ENCODE peak calls at places on chromosomes 1 and 21, in four cellular contexts. Z, U, S and O are unnamed samples.

GRCh38 chr1:2330511-2331199 is 60.7 kb downstream of the MORN1 start:
- DNase-seq in Z (peak; percentile 64), U (peak; percentile 82), S (peak; percentile 80), O (no peak)

GRCh38 chr1:58442114-58442513 is 104.4 kb downstream of the OMA1 start:
- DNase-seq in Z (no peak), U (no peak), S (no peak), O (no peak)

GRCh38 chr1:7422081-7422480 is 349.0 kb upstream of the VAMP3 start:
- DNase-seq in Z (peak; percentile 19), U (no peak), S (no peak), O (no peak)

GRCh38 chr1:10996100-10996499 is 16.4 kb upstream of the TARDBP start:
- DNase-seq in Z (no peak), U (no peak), S (no peak), O (no peak)

GRCh38 chr21:37580690-37581089 is 214.1 kb downstream of the DYRK1A start:
- DNase-seq in Z (no peak), U (no peak), S (no peak), O (no peak)

GRCh38 chr1:22530701-22531100 is 32.6 kb upstream of the EPHA8 start:
- DNase-seq in Z (no peak), U (no peak), S (no peak), O (no peak)

GRCh38 chr1:185345913-185346717 is 29.1 kb upstream of the IVNS1ABP start:
- DNase-seq in Z (no peak), U (no peak), S (no peak), O (no peak)

GRCh38 chr1:202319381-202320080 is 22.2 kb downstream of the UBE2T start:
- DNase-seq in Z (no peak), U (no peak), S (peak; percentile 17), O (no peak)

GRCh38 chr1:1614204-1614953 is 921 bp upstream of the MIB2 start:
- DNase-seq in Z (peak; percentile 45), U (peak; percentile 62), S (peak; percentile 88), O (no peak)

GRCh38 chr1:18007391-18008106 is 100.0 kb upstream of the IGSF21 start:
- DNase-seq in Z (no peak), U (no peak), S (no peak), O (no peak)

GRCh38 chr21:43590220-43590619 is 69.1 kb downstream of the HSF2BP start:
- DNase-seq in Z (no peak), U (no peak), S (no peak), O (no peak)

GRCh38 chr1:58548381-58548780 is 1.9 kb upstream of the OMA1 start:
- DNase-seq in Z (no peak), U (no peak), S (no peak), O (no peak)

GRCh38 chr1:115332813-115333608 is 5.0 kb downstream of the NGF start:
- DNase-seq in Z (no peak), U (peak; percentile 88), S (peak; percentile 81), O (no peak)

DNA sequence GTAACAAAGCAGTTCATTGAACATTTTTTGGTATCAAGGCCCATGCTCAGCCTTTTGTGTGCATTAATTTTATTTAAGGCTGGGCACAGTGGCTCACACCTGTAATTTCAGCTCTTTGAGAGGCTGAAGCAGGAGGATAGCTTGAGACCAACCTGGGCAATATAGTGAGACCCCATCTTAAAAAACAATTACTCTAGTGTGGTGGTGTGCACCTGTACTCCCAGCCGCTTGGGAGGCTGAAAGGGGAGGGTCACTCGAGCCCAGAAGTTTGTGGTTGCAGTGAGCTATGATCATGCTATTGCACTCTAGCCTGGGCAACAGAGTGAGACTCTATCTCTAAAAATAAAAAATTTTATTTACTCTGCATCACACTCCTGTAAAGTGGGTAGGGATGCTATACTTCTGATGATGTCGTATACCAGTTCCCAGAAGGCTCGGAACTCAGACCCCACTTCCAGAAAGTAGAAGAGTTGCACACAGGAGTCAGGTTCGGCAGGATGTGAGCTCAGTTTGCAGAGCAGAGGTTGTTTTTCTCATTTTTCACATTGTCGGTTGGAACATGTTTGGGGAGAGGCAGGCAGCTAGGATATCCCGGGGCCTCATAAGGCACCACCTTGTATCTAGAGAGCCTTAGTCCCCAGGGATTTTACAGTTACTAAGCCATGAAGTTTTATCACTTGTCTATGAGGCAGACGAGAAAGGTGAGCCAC is 144.6 kb downstream of the GALNT2 start:
- DNase-seq in Z (no peak), U (no peak), S (no peak), O (no peak)
- H3K27ac ChIP-seq in Z (no peak overlapping the region), U (no peak overlapping the region), S (no peak overlapping the region), O (peak overlapping the region; percentile 71)

GRCh38 chr1:86504130-86504479 is 35.4 kb downstream of the CLCA1 start:
- DNase-seq in Z (peak; percentile 60), U (no peak), S (no peak), O (no peak)
- H3K4me3 ChIP-seq in Z (peak overlapping the region; percentile 36), U (no peak overlapping the region), S (no peak overlapping the region), O (peak overlapping the region; percentile 59)

GRCh38 chr1:219837274-219837993 is 90.9 kb downstream of the SLC30A10 start:
- DNase-seq in Z (no peak), U (peak; percentile 72), S (peak; percentile 54), O (no peak)
- H3K27me3 ChIP-seq in Z (no peaks in the 10 kb centered on the region), U (peaks cover 4% of the 10 kb centered on the region), S (peaks cover 2% of the 10 kb centered on the region), O (peaks cover 55% of the 10 kb centered on the region)

DNA sequence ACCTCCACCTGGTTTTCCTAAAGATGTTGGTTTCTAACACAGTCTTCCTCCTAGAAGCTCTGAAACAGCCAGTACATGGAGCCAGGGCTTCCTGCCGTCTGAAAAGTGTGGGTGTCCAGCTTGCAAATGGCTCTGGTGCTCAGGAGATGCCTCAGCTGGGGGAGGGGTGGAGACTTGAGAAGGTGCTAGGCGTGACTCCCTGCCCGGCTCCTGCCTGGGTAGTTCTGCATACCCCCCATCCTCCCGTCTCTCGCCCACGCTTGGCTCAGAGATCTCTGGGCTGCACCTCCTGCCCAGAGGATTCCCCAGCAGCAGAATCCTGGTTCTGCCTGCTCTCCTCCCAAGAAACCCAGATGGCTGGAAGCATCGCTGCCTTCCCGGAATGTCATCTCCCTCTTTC is 16.9 kb downstream of the STUM start:
- DNase-seq in Z (no peak), U (no peak), S (no peak), O (no peak)
- H3K27ac ChIP-seq in Z (no peak overlapping the region), U (no peak overlapping the region), S (no peak overlapping the region), O (no peak overlapping the region)

DNA sequence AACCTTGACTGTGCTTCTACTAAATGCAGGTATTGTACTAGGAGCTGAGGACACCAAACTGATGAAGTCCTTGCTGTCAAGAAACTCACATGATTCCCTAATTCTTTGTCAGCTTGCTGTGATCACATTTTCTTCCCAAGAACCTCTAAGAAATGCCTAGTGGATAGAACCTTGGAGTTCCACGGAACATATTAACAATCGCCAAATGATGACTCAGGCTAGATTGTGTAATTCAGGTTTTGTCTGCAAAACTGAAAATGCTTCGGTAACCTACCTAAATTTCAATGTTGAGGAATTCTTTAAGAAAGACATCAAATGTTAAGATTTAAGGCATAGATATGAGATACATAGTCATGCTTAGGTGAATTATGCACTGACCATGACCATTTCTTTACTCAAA is 1.7 kb upstream of the GADD45A start:
- DNase-seq in Z (no peak), U (peak; percentile 75), S (peak; percentile 78), O (no peak)
- H3K4me3 ChIP-seq in Z (no peak overlapping the region), U (peak overlapping the region; percentile 70), S (peak overlapping the region; percentile 30), O (no peak overlapping the region)

GRCh38 chr1:110455151-110455550 is 4.2 kb downstream of the PROK1 start:
- DNase-seq in Z (no peak), U (no peak), S (no peak), O (no peak)
- H3K27me3 ChIP-seq in Z (no peaks in the 10 kb centered on the region), U (peaks cover 22% of the 10 kb centered on the region), S (peaks cover 59% of the 10 kb centered on the region), O (peaks cover 44% of the 10 kb centered on the region)

GRCh38 chr1:20164694-20165202 is 21.1 kb upstream of the UBXN10 start:
- DNase-seq in Z (peak; percentile 72), U (peak; percentile 24), S (peak; percentile 10), O (peak; percentile 52)
- H3K27ac ChIP-seq in Z (no peak overlapping the region), U (no peak overlapping the region), S (no peak overlapping the region), O (peak overlapping the region; percentile 57)